ENCODE peak calls at places on chromosome 21, in four cellular contexts. One of them, this sample, is unnamed. For H3K4me1, the result is how much of the 10 kb centered on the place peaks cover.

GRCh38 chr21:14070049-14070893 is 140.5 kb downstream of the LIPI start:
- DNase-seq in OCI-LY7: no peak
- DNase-seq in tibial artery: peak
- DNase-seq in astrocyte: no peak
- DNase-seq in this sample: no peak

GRCh38 chr21:21690068-21690665 is 692.0 kb downstream of the NCAM2 start:
- DNase-seq in tibial artery: no peak
- DNase-seq in OCI-LY7: no peak
- DNase-seq in astrocyte: no peak
- DNase-seq in this sample: no peak

GRCh38 chr21:21200103-21200938 is 202.1 kb downstream of the NCAM2 start:
- DNase-seq in astrocyte: peak
- DNase-seq in OCI-LY7: no peak
- DNase-seq in tibial artery: peak
- DNase-seq in this sample: peak

GRCh38 chr21:37582613-37583012 is 216.0 kb downstream of the DYRK1A start:
- DNase-seq in tibial artery: no peak
- DNase-seq in OCI-LY7: peak
- DNase-seq in astrocyte: peak
- DNase-seq in this sample: no peak

GRCh38 chr21:40143822-40144525 is 276.7 kb downstream of the PCP4 start:
- DNase-seq in OCI-LY7: peak
- DNase-seq in tibial artery: no peak
- DNase-seq in astrocyte: peak
- DNase-seq in this sample: peak

GRCh38 chr21:14864211-14865021 is 200.4 kb downstream of the NRIP1 start:
- DNase-seq in tibial artery: no peak
- DNase-seq in astrocyte: peak
- DNase-seq in OCI-LY7: peak
- DNase-seq in this sample: peak

GRCh38 chr21:14712121-14712520 is 166.0 kb upstream of the SAMSN1 start:
- DNase-seq in astrocyte: no peak
- DNase-seq in OCI-LY7: no peak
- DNase-seq in tibial artery: no peak
- DNase-seq in this sample: no peak

GRCh38 chr21:37338671-37339526 is 27.7 kb upstream of the DYRK1A start:
- DNase-seq in tibial artery: peak
- DNase-seq in OCI-LY7: no peak
- DNase-seq in astrocyte: peak
- DNase-seq in this sample: peak

GRCh38 chr21:40555129-40555528 is 291.8 kb downstream of the DSCAM start:
- DNase-seq in OCI-LY7: no peak
- DNase-seq in astrocyte: no peak
- DNase-seq in tibial artery: no peak
- DNase-seq in this sample: no peak

GRCh38 chr21:37006521-37007291 is at the start of gene RIPPLY3:
- DNase-seq in OCI-LY7: no peak
- DNase-seq in astrocyte: peak
- DNase-seq in tibial artery: no peak
- DNase-seq in this sample: no peak

GRCh38 chr21:19122371-19122770 is 718.8 kb upstream of the TMPRSS15 start:
- DNase-seq in tibial artery: no peak
- DNase-seq in astrocyte: no peak
- DNase-seq in OCI-LY7: no peak
- DNase-seq in this sample: no peak

GRCh38 chr21:22278366-22278765 is 1280.2 kb downstream of the NCAM2 start:
- DNase-seq in astrocyte: no peak
- DNase-seq in OCI-LY7: no peak
- DNase-seq in tibial artery: no peak
- DNase-seq in this sample: no peak

GRCh38 chr21:41207401-41208388 is 39.7 kb downstream of the BACE2 start:
- DNase-seq in OCI-LY7: no peak
- DNase-seq in astrocyte: peak
- DNase-seq in tibial artery: peak
- DNase-seq in this sample: peak

GRCh38 chr21:28213221-28213620 is 779.5 kb downstream of the LTN1 start:
- DNase-seq in tibial artery: no peak
- DNase-seq in OCI-LY7: no peak
- DNase-seq in astrocyte: no peak
- DNase-seq in this sample: no peak

GRCh38 chr21:46482225-46482845 is 23.6 kb downstream of the DIP2A start:
- DNase-seq in tibial artery: no peak
- DNase-seq in astrocyte: no peak
- DNase-seq in OCI-LY7: no peak
- DNase-seq in this sample: no peak

GRCh38 chr21:21921410-21922232 is 923.4 kb downstream of the NCAM2 start:
- DNase-seq in OCI-LY7: peak
- DNase-seq in astrocyte: peak
- DNase-seq in tibial artery: no peak
- DNase-seq in this sample: no peak

GRCh38 chr21:8989883-8990325 is 1531.5 kb upstream of the TPTE start:
- DNase-seq in astrocyte: peak
- DNase-seq in tibial artery: no peak
- DNase-seq in OCI-LY7: no peak
- DNase-seq in this sample: no peak

GRCh38 chr21:40863839-40864238 is 16.9 kb upstream of the DSCAM start:
- DNase-seq in OCI-LY7: no peak
- DNase-seq in tibial artery: no peak
- DNase-seq in astrocyte: no peak
- DNase-seq in this sample: no peak

GRCh38 chr21:46426313-46427046 is 32.2 kb upstream of the DIP2A start:
- DNase-seq in astrocyte: no peak
- DNase-seq in OCI-LY7: no peak
- DNase-seq in tibial artery: no peak
- DNase-seq in this sample: no peak

GRCh38 chr21:26409735-26410134 is 163.4 kb downstream of the CYYR1 start:
- DNase-seq in tibial artery: no peak
- DNase-seq in OCI-LY7: no peak
- DNase-seq in astrocyte: no peak
- DNase-seq in this sample: no peak
- H3K4me1 ChIP-seq in tibial artery: under half
- H3K4me1 ChIP-seq in OCI-LY7: under half
- H3K4me1 ChIP-seq in astrocyte: under half
- H3K4me1 ChIP-seq in this sample: under half

DNA sequence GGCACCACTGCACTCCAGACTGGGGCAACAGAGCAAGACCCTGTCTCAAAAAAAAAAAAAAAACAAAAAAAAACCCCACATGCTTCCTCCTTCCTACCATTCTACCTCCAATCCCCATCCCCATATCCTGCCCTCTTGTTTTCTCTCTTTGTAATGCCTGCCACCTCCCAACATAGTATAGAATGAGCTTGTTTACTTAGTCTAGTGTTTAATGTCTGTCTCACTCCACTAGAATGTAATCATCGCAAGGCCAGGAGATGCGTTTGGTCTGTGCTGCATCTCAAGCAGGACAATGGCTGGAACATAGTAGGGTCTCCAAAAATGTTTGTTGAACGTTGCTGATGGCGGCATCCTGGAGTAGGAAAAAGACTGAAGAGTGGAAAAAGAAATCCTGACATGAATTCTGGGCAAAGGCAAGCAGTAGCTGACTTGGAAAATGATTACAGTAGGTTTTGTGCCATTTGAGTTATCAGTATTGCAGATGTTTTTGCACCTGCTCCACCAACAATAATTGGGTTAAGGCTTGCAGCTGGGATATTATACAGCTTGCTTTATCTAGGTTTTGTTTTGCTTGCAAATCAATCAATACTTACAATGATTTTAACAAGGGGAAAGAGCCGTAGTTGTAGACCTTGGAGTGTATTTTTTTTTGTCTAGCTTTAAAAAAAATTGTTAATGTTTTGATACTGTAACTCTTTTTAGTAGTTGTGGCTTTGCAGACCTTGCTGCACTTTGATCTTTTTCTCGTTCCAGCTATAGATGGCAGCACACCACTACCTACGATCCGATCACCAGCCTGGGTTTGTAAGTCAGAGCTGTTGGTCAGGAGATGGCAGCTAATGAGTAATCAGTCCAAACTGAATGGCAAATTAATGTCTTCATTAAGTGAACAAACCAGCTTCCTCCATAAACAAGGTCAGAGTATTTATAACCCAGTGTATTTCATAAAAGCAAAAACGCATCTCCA is 62.4 kb downstream of the BACH1 start:
- DNase-seq in OCI-LY7: peak
- DNase-seq in astrocyte: no peak
- DNase-seq in tibial artery: no peak
- DNase-seq in this sample: no peak
- TF ChIP-seq CTCF in OCI-LY7: peak
- TF ChIP-seq CTCF in astrocyte: peak
- TF ChIP-seq CTCF in tibial artery: no peak
- TF ChIP-seq CTCF in this sample: no peak

GRCh38 chr21:44801468-44802395 is at the start of gene UBE2G2:
- DNase-seq in tibial artery: peak
- DNase-seq in astrocyte: peak
- DNase-seq in OCI-LY7: peak
- DNase-seq in this sample: peak
- H3K27ac ChIP-seq in tibial artery: peak
- H3K27ac ChIP-seq in astrocyte: peak
- H3K27ac ChIP-seq in OCI-LY7: peak
- H3K27ac ChIP-seq in this sample: peak

DNA sequence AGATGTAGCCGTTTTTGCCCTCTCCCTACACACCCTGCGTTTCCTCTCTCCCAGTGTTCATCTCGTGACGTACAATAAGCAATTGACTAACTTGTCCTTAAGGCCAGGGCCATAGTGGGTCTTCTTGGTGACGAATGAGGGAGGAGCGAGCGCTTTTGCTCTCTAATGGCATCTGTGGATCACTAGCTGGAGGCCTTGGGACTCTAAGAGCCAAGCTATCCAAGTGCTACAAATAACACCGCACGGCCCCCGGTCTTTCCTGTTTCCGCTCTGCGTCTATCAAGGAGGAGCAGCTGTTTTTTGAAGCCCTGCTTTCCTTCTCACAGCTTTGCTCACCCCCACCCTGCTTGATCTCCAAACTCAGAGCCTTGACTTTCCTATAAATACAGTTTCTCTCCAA is 25.2 kb downstream of the EVA1C start:
- DNase-seq in tibial artery: no peak
- DNase-seq in astrocyte: no peak
- DNase-seq in OCI-LY7: no peak
- DNase-seq in this sample: no peak
- H3K4me1 ChIP-seq in tibial artery: under half
- H3K4me1 ChIP-seq in astrocyte: under half
- H3K4me1 ChIP-seq in OCI-LY7: under half
- H3K4me1 ChIP-seq in this sample: under half

DNA sequence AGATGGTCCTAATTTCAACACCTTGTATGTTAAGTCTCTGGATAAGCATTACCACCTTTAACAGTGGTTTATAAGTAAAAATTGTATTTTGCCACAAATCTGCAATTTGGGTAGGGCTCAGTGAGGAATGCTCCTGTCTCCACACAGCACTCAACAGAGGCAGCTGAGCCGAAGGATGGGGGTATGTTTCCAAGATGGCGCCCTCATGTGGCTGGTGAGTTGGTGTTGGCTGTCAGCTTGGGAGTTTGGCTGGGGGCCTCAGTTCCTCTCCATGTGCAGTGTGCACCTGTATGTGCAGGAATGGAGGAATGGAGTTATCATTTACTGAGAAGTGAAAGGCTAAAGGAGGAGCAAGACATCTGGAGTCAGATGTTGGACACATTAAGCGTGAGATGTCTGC is 136.8 kb downstream of the GABPA start:
- DNase-seq in OCI-LY7: peak
- DNase-seq in astrocyte: no peak
- DNase-seq in tibial artery: no peak
- DNase-seq in this sample: no peak
- TF ChIP-seq CTCF in OCI-LY7: peak
- TF ChIP-seq CTCF in astrocyte: no peak
- TF ChIP-seq CTCF in tibial artery: no peak
- TF ChIP-seq CTCF in this sample: no peak

GRCh38 chr21:38793926-38794713 is 11.6 kb upstream of the ETS2 start:
- DNase-seq in OCI-LY7: no peak
- DNase-seq in astrocyte: no peak
- DNase-seq in tibial artery: no peak
- DNase-seq in this sample: no peak

GRCh38 chr21:38794978-38795377 is 10.8 kb upstream of the ETS2 start:
- DNase-seq in astrocyte: no peak
- DNase-seq in OCI-LY7: no peak
- DNase-seq in tibial artery: no peak
- DNase-seq in this sample: no peak

GRCh38 chr21:38796426-38796825 is 9.3 kb upstream of the ETS2 start:
- DNase-seq in astrocyte: peak
- DNase-seq in tibial artery: no peak
- DNase-seq in OCI-LY7: no peak
- DNase-seq in this sample: no peak

GRCh38 chr21:38797470-38797869 is 8.3 kb upstream of the ETS2 start:
- DNase-seq in tibial artery: no peak
- DNase-seq in OCI-LY7: no peak
- DNase-seq in astrocyte: no peak
- DNase-seq in this sample: no peak

DNA sequence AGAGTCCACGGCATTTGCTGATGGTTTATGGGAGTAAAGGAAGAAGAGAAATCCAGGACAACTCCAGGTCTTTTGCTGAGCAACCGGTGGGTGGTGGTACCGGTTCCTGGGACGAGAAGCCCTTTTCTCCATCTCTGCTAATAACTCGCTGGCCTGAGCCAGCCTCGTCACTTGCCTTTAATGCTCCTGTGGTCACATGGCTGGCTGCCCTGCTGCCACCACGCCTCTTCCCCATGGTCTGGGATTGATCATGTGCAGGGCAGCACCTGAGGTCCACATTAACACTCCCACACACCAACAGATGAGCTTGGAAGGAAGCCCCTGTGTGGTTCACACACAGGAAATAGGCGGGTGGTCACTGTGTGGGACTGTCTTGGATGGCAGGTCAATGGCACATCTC is 10.3 kb upstream of the ETS2 start:
- DNase-seq in astrocyte: no peak
- DNase-seq in OCI-LY7: no peak
- DNase-seq in tibial artery: no peak
- DNase-seq in this sample: no peak
- H3K27ac ChIP-seq in astrocyte: no peak
- H3K27ac ChIP-seq in OCI-LY7: no peak
- H3K27ac ChIP-seq in tibial artery: no peak
- H3K27ac ChIP-seq in this sample: peak

DNA sequence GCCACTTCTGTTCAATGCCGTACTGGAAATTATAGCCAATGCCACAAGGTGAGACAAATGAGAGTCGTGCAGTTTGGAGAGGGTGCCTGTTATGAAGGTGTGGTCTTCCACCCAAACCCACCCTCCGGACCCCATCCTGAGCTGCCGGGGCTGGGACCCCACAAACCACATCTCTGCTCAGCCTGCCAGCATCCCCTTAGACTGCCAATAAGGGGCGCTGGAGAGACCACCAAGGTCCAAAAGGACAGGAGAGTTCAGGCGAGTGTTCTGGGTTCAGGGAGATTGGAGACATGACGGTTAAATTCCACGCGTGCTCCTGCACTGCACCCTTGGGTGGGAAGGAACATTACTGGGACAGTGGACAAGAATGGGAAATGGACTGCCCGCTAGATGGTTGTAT is 48.7 kb upstream of the COL18A1 start:
- DNase-seq in astrocyte: no peak
- DNase-seq in tibial artery: no peak
- DNase-seq in OCI-LY7: no peak
- DNase-seq in this sample: no peak
- H3K4me1 ChIP-seq in astrocyte: under half
- H3K4me1 ChIP-seq in tibial artery: under half
- H3K4me1 ChIP-seq in OCI-LY7: under half
- H3K4me1 ChIP-seq in this sample: under half

This sample was measured in colonic mucosa.